ENCODE peak calls at places on chromosomes 2 and 18, in four cellular contexts. H is HCT116, S is K562, V is SK-N-SH. D is an unnamed sample.

GRCh38 chr2:237883951-237884392 is 24.5 kb downstream of the RAMP1 start:
- DNase-seq in S (no peak), V (peak; percentile 91), H (no peak), D (no peak)

GRCh38 chr18:46485675-46486200 is 171.3 kb downstream of the LOXHD1 start:
- DNase-seq in V (no peak), H (no peak), S (no peak), D (no peak)

GRCh38 chr2:240481720-240482119 is 46.3 kb downstream of the GPC1 start:
- DNase-seq in V (peak; percentile 2), H (no peak), S (no peak), D (no peak)

GRCh38 chr18:73724908-73725307 is 422.7 kb downstream of the FBXO15 start:
- DNase-seq in V (no peak), S (no peak), H (no peak), D (no peak)

GRCh38 chr2:238108423-238109201 is 8.5 kb downstream of the ESPNL start:
- DNase-seq in H (no peak), S (no peak), V (peak; percentile 51), D (no peak)

GRCh38 chr2:223815186-223815883 is 22.0 kb downstream of the AP1S3 start:
- DNase-seq in S (no peak), V (peak; percentile 26), H (peak; percentile 100), D (peak; percentile 58)

GRCh38 chr2:186105016-186105415 is 366.4 kb downstream of the FSIP2 start:
- DNase-seq in S (no peak), H (no peak), V (no peak), D (no peak)

GRCh38 chr18:73638709-73639108 is 508.9 kb downstream of the FBXO15 start:
- DNase-seq in H (no peak), S (no peak), V (no peak), D (no peak)

GRCh38 chr2:56713161-56713676 is 529.4 kb downstream of the CCDC85A start:
- DNase-seq in S (no peak), V (no peak), H (no peak), D (no peak)

GRCh38 chr2:160205511-160205910 is 5.4 kb upstream of the ITGB6 start:
- DNase-seq in H (peak; percentile 99), V (no peak), S (no peak), D (peak; percentile 36)

GRCh38 chr2:12005886-12006681 is 259.7 kb downstream of the LPIN1 start:
- DNase-seq in H (no peak), V (no peak), S (no peak), D (no peak)

GRCh38 chr18:75211721-75212625 is 1.4 kb downstream of the TSHZ1 start:
- DNase-seq in H (no peak), V (peak; percentile 72), S (peak; percentile 45), D (peak; percentile 9)

DNA sequence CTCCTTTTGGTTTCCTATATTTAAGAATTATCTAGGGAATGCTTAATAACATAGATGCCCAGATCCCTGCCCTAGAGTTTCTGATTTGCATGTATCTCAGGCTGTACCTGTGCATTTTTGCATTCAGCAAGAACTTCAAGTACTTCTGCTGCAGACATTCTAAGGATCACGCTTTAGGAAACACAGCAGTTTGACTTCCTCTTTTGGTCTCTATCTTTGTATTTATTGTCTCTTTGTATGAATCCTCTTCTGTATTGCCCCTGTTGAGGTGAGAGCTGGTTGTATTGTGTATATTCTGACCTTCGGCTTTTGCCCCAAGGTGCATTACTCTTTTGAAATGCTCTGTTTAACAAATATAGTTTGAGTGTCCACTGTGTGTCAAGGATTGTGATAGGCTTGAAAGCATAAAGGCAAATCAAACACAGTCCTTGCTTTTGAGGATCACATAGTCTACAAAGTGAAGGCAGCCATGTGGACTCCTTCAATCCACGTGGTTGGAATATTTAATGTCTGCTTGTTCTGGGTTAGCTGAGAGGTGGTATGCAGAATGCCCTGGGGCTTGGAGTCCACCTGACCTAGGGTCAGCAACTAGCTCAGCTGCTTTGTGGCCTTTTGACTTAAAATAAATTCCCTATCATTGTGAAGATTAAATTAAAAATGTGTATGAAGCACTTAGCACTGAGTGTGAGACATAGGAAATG is 108.0 kb downstream of the LYPD6 start:
- DNase-seq in H (no peak), V (no peak), S (no peak), D (no peak)
- TF ChIP-seq ELF1 in H (no peak), V (no peak), S (no peak), D (no peak)

GRCh38 chr2:75488157-75488556 is 72.6 kb downstream of the EVA1A start:
- DNase-seq in S (no peak), V (no peak), H (no peak), D (no peak)
- TF ChIP-seq ELF1 in S (no peak), V (no peak), H (no peak), D (no peak)

GRCh38 chr2:215171151-215171550 is 32.7 kb upstream of the ABCA12 start:
- DNase-seq in H (no peak), S (no peak), V (no peak), D (no peak)

DNA sequence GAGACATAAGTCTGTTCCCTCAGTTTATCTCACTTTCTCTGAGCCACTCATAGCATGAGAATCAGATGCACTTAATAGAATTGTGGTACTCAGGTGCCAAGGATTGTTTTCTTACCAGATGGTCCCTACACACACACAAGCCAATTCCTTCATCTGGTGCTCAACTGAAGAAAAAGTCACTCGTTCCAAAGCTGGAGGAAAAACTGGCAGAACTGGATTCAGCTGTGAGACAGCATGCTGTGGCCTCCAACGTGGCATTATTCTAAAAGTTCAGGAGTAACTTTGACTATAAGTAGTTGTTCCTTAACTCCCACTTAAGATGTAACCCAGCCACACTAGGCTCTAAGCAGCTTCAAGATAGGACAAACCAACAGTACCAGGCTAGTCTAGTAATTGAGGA is 33.4 kb upstream of the ABCA12 start:
- DNase-seq in H (no peak), V (no peak), S (no peak), D (no peak)
- TF ChIP-seq ELF1 in H (no peak), V (no peak), S (no peak), D (no peak)

GRCh38 chr2:16334886-16335605 is 330.6 kb downstream of the CYRIA start:
- DNase-seq in H (no peak), S (no peak), V (peak; percentile 77), D (no peak)
- TF ChIP-seq ELF1 in H (no peak), S (no peak), V (no peak), D (no peak)

GRCh38 chr2:200172521-200172920 is 134.0 kb upstream of the SPATS2L start:
- DNase-seq in V (no peak), S (no peak), H (no peak), D (no peak)
- TF ChIP-seq ELF1 in V (no peak), S (no peak), H (no peak), D (no peak)

DNA sequence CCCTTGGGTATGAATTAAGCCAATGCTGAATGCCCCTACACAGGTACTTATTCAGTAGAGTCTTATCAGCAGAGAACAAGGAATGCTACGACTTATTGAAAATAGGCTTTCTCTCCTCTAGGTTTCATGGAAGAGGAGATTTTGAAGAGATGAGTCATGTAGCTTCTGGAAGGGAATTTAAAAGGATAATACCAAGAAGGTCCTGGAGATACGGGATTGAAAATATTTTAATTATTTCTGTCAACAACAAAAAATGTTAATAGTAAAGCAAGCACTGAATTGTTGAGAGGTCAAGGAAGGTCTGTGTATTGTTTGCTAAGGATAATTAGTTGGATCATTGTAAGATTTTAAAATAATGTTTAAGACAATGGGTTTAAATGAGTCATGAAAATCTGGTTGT is 293.0 kb upstream of the SPHKAP start:
- DNase-seq in V (no peak), S (no peak), H (no peak), D (no peak)
- TF ChIP-seq ELF1 in V (no peak), S (no peak), H (no peak), D (no peak)

GRCh38 chr18:35132284-35132910 is 91.2 kb downstream of the MAPRE2 start:
- DNase-seq in S (no peak), H (no peak), V (no peak), D (no peak)
- TF ChIP-seq ELF1 in S (no peak), H (no peak), V (no peak), D (no peak)

D was measured in HepG2.